ENCODE peak calls at places on chromosomes 7 and 10, in five cellular contexts. Z is GM12878, J is A549, X is IMR-90, O is K562. N is an unnamed sample.
A peak's percentile ranks its signal among the peaks of the same experiment; 100 is the strongest.

GRCh38 chr10:110387983-110388681 is 83.4 kb upstream of the SMNDC1 start:
- DNase-seq in X (no peak), Z (peak; percentile 83), J (no peak), O (no peak), N (no peak)

GRCh38 chr7:105806592-105807266 is 69.7 kb downstream of the ATXN7L1 start:
- DNase-seq in J (peak; percentile 73), O (no peak), Z (peak; percentile 68), X (peak; percentile 79), N (no peak)

GRCh38 chr10:48940958-48941357 is 1.3 kb upstream of the LRRC18 start:
- DNase-seq in O (no peak), J (no peak), Z (no peak), X (no peak), N (no peak)

GRCh38 chr10:82535457-82535856 is 660.5 kb downstream of the NRG3 start:
- DNase-seq in Z (no peak), X (no peak), O (no peak), J (no peak), N (no peak)

GRCh38 chr7:35253182-35253679 is 669 bp downstream of the TBX20 start:
- DNase-seq in X (no peak), J (peak; percentile 38), Z (no peak), O (no peak), N (peak; percentile 41)

GRCh38 chr7:100583132-100584045 is 2.5 kb downstream of the LRCH4 start:
- DNase-seq in O (no peak), Z (peak; percentile 44), X (peak; percentile 67), J (no peak), N (no peak)

GRCh38 chr7:82443044-82443800 is at the start of gene CACNA2D1:
- DNase-seq in J (peak; percentile 43), O (no peak), Z (no peak), X (no peak), N (peak; percentile 57)

GRCh38 chr10:77392851-77393250 is 244.8 kb downstream of the KCNMA1 start:
- DNase-seq in Z (no peak), J (peak; percentile 83), X (peak; percentile 98), O (no peak), N (no peak)

GRCh38 chr10:79072041-79072441 is 3.3 kb downstream of the ZMIZ1 start:
- DNase-seq in J (no peak), X (peak; percentile 38), Z (no peak), O (no peak), N (no peak)

GRCh38 chr7:131164025-131164899 is 163.4 kb upstream of the MKLN1 start:
- DNase-seq in X (peak; percentile 81), O (no peak), Z (no peak), J (peak; percentile 86), N (no peak)

GRCh38 chr10:10798543-10799192 is 219.0 kb upstream of the CELF2 start:
- DNase-seq in O (no peak), X (no peak), J (no peak), Z (no peak), N (no peak)

GRCh38 chr7:8125680-8126444 is 136.1 kb downstream of the ICA1 start:
- DNase-seq in Z (peak; percentile 95), X (no peak), J (no peak), O (no peak), N (no peak)

GRCh38 chr10:120600871-120601644 is 144.0 kb downstream of the PLPP4 start:
- DNase-seq in J (no peak), X (no peak), Z (no peak), O (peak; percentile 17), N (peak; percentile 46)

GRCh38 chr7:140035400-140036223 is 27.1 kb downstream of the PARP12 start:
- DNase-seq in Z (no peak), X (peak; percentile 81), J (no peak), O (no peak), N (no peak)

GRCh38 chr7:150451097-150451793 is 815 bp downstream of the GIMAP8 start:
- DNase-seq in X (no peak), O (no peak), J (no peak), Z (peak; percentile 79), N (no peak)

GRCh38 chr10:59360605-59361515 is 1.5 kb downstream of the FAM13C start:
- DNase-seq in J (no peak), X (no peak), O (no peak), Z (no peak), N (no peak)

GRCh38 chr7:2299853-2300512 is 14.3 kb downstream of the SNX8 start:
- DNase-seq in O (no peak), Z (no peak), J (no peak), X (no peak), N (no peak)

GRCh38 chr7:37920619-37921339 is at the start of gene EPDR1:
- DNase-seq in J (peak; percentile 63), O (no peak), Z (no peak), X (no peak), N (peak; percentile 19)

GRCh38 chr10:91709394-91709798 is 76.5 kb upstream of the PPP1R3C start:
- DNase-seq in O (no peak), J (no peak), Z (no peak), X (peak; percentile 57), N (no peak)

GRCh38 chr7:95411036-95411435 is 14.9 kb upstream of the PON3 start:
- DNase-seq in O (no peak), Z (no peak), J (no peak), X (peak; percentile 7), N (no peak)

GRCh38 chr10:93065675-93066543 is 5.3 kb downstream of the CYP26C1 start:
- DNase-seq in J (no peak), X (no peak), Z (no peak), O (no peak), N (no peak)

GRCh38 chr7:7706556-7706955 is 11.9 kb downstream of the RPA3 start:
- DNase-seq in O (no peak), X (no peak), Z (peak; percentile 23), J (no peak), N (no peak)

DNA sequence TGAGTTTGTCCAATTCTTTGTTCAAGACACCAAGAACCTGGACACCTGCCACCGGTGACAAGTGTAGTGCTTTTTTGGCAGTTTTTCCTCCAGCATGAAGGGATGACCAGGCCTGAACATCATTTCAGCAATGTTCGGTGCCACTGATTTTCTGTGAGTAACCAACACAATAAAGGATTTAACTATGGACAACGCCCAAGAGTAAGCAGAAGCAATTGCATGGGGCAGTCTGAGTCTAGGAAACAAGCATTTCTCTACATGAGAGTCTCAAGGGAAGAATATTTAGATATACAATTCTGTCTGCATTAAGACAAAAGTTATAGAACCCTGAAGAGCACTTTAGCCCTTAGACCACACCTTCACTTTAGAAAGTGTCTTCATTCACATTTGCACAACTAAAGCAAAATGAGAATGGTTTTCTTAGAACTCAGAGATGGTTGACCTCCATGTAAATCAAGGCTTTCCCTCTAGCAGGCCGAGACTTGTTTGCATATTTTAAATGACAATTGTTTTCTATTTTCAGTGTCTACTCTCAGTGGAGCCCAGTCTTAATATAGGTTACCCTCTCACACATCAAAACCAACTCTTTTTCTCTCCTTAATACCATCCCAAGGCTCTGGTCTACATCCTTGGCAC is 25.5 kb upstream of the TRIM24 start:
- DNase-seq in X (no peak), J (no peak), O (no peak), Z (no peak), N (no peak)
- TF ChIP-seq BHLHE40 in X (no peak), J (no peak), O (no peak), Z (no peak), N (no peak)

GRCh38 chr7:121032645-121033460 is 44.3 kb downstream of the CPED1 start:
- DNase-seq in Z (no peak), O (no peak), J (no peak), X (peak; percentile 18), N (no peak)

GRCh38 chr7:121037828-121038716 is 49.6 kb downstream of the CPED1 start:
- DNase-seq in J (no peak), O (no peak), X (no peak), Z (no peak), N (no peak)

GRCh38 chr7:121038717-121039509 is 50.4 kb downstream of the CPED1 start:
- DNase-seq in X (no peak), Z (no peak), O (peak; percentile 75), J (no peak), N (no peak)

GRCh38 chr7:121039510-121039822 is 51.0 kb downstream of the CPED1 start:
- DNase-seq in O (no peak), J (no peak), X (no peak), Z (no peak), N (no peak)

DNA sequence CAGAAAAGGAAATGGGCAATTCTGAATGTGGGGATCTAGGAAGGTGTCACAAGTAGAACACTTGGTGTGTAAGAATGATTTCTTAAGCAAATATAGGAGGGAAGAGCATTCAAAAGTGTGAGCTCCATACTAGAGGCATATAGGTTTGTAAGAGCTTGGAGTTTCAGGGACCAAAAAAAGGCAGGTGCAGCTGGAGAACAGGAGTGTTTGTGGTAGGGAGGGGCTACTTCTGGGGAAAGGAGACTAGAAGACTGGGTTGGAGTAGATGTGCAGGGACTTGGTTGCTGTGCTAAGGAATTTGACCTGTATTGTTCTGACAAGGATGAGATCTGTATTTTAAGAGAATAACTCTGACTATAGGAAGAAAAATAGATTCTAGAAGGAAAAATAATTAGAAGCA is 46.4 kb downstream of the CPED1 start:
- DNase-seq in J (no peak), O (peak; percentile 54), Z (no peak), X (no peak), N (no peak)
- TF ChIP-seq BHLHE40 in J (no peak), O (no peak), Z (no peak), X (no peak), N (no peak)

DNA sequence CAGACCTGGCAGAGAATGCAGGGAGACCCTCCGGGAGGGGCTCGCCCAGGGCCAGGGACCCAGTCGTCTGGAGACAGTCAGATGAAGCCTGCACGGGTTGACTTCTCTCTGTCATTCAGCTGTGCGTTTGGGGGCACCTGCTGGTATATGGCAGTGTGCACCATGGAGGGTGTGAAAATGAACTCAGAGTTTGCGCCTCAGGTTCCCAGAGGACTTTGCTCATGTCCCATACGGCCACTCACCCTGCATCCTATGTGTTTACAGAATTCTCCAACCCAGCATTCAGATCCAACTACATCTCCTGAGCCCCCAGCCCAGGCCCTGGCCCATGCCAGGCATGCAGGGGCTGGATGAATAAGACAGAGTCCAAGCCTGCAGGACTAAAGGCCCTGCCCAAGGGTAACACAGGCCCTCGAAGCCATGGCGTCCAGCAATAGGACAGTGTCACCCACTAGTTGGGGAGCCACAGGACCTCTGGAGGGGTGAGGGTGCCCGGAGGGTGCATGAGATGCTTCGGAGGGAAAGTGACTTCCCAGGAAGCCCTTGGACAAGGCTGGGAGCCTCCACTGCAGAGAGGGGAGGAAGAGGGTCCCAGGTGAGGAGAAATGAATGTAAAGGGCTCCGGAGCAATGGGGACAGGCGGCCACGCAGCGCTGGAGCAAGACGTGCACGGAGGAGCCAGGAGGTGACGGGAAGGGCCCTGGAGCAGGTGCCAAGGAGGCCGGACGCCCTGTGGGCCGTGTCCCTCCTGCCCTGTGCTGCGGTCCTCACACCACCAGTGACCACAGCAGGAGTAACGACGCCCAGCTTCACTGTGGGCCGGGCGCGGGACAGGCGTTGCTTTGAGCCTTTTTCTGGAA is 36.3 kb downstream of the CALML3 start:
- DNase-seq in J (no peak), Z (no peak), O (no peak), X (no peak), N (no peak)
- TF ChIP-seq BHLHE40 in J (no peak), Z (no peak), O (no peak), X (no peak), N (no peak)

GRCh38 chr10:102347236-102347828 is 48.2 kb upstream of the NFKB2 start:
- DNase-seq in Z (no peak), X (peak; percentile 38), J (peak; percentile 58), O (peak; percentile 22), N (peak; percentile 62)

GRCh38 chr10:102342958-102343357 is 52.5 kb upstream of the NFKB2 start:
- DNase-seq in Z (no peak), X (peak; percentile 86), J (no peak), O (no peak), N (no peak)

GRCh38 chr10:102344067-102344466 is 51.4 kb upstream of the NFKB2 start:
- DNase-seq in X (peak; percentile 56), J (no peak), O (no peak), Z (no peak), N (no peak)

GRCh38 chr10:102341038-102341688 is 54.3 kb upstream of the NFKB2 start:
- DNase-seq in O (no peak), X (peak; percentile 10), J (no peak), Z (no peak), N (no peak)

GRCh38 chr10:102342462-102342861 is 53.0 kb upstream of the NFKB2 start:
- DNase-seq in J (no peak), X (peak; percentile 4), O (no peak), Z (no peak), N (no peak)
- TF ChIP-seq BHLHE40 in J (no peak), X (no peak), O (no peak), Z (no peak), N (no peak)

N was measured in HEK293T.